ENCODE peak calls at places on chromosomes 7 and 10, in five cellular contexts. H, J, C, G and R are unnamed samples.

GRCh38 chr10:88893611-88894010 is 13.6 kb downstream of the STAMBPL1 start:
- DNase-seq in H (no peak), G (no peak), C (peak), J (no peak), R (no peak)

GRCh38 chr7:14850039-14850438 is 52.5 kb downstream of the DGKB start:
- DNase-seq in J (no peak), G (no peak), H (no peak), C (peak), R (no peak)

GRCh38 chr7:156848979-156849378 is 44.0 kb downstream of the LMBR1 start:
- DNase-seq in H (no peak), G (no peak), C (no peak), J (no peak), R (no peak)

GRCh38 chr7:137539111-137539715 is 195.7 kb upstream of the PTN start:
- DNase-seq in G (no peak), J (no peak), H (no peak), C (peak), R (no peak)

GRCh38 chr7:40757097-40757496 is 622.3 kb downstream of the SUGCT start:
- DNase-seq in C (no peak), G (no peak), J (no peak), H (no peak), R (no peak)

GRCh38 chr7:4042402-4042801 is 639.7 kb upstream of the FOXK1 start:
- DNase-seq in J (no peak), H (no peak), C (no peak), G (no peak), R (peak)

GRCh38 chr10:69745698-69746097 is 56.0 kb upstream of the COL13A1 start:
- DNase-seq in G (no peak), J (no peak), H (no peak), C (no peak), R (no peak)

GRCh38 chr7:30687604-30688003 is 5.3 kb upstream of the CRHR2 start:
- DNase-seq in C (no peak), J (no peak), H (no peak), G (no peak), R (no peak)

GRCh38 chr7:116499168-116500070 is at the start of gene CAV2:
- DNase-seq in J (peak), G (peak), H (peak), C (peak), R (peak)

GRCh38 chr10:131111007-131111406 is 200.5 kb downstream of the TCERG1L start:
- DNase-seq in J (no peak), G (no peak), C (no peak), H (no peak), R (no peak)

GRCh38 chr10:15539262-15539661 is 168.2 kb upstream of the FAM171A1 start:
- DNase-seq in J (no peak), G (no peak), C (no peak), H (no peak), R (no peak)

GRCh38 chr7:92614586-92615237 is 24.5 kb upstream of the FAM133B start:
- DNase-seq in C (peak), G (no peak), J (no peak), H (no peak), R (no peak)

GRCh38 chr10:93420091-93420490 is 62.0 kb downstream of the MYOF start:
- DNase-seq in C (peak), J (no peak), G (no peak), H (no peak), R (no peak)

GRCh38 chr7:47389923-47390630 is 191.8 kb downstream of the TNS3 start:
- DNase-seq in H (peak), J (no peak), C (no peak), G (no peak), R (no peak)

GRCh38 chr10:92714152-92714836 is 24.5 kb downstream of the HHEX start:
- DNase-seq in J (no peak), H (no peak), C (no peak), G (no peak), R (no peak)

GRCh38 chr10:32417906-32418547 is 27.9 kb upstream of the CCDC7 start:
- DNase-seq in C (peak), J (no peak), H (no peak), G (no peak), R (no peak)

GRCh38 chr10:79344502-79345195 is 2.6 kb upstream of the PPIF start:
- DNase-seq in H (peak), J (no peak), G (no peak), C (no peak), R (no peak)

GRCh38 chr7:106721816-106722785 is 61.1 kb upstream of the CCDC71L start:
- DNase-seq in H (no peak), J (no peak), G (no peak), C (peak), R (no peak)

GRCh38 chr10:120186506-120186905 is 270.5 kb upstream of the PLPP4 start:
- DNase-seq in G (no peak), J (no peak), H (no peak), C (no peak), R (no peak)

GRCh38 chr7:139748936-139749335 is 28.9 kb downstream of the HIPK2 start:
- DNase-seq in J (no peak), G (no peak), C (no peak), H (no peak), R (no peak)

GRCh38 chr7:46544396-46545008 is 623.4 kb upstream of the IGFBP3 start:
- DNase-seq in H (no peak), C (peak), G (no peak), J (no peak), R (no peak)

GRCh38 chr7:150481207-150481920 is 30.9 kb downstream of the GIMAP8 start:
- DNase-seq in C (no peak), H (no peak), G (no peak), J (no peak), R (no peak)

GRCh38 chr10:63376560-63377304 is 89.0 kb downstream of the JMJD1C start:
- DNase-seq in J (no peak), H (no peak), G (no peak), C (peak), R (no peak)

GRCh38 chr10:49274886-49275285 is 24.1 kb upstream of the C10orf71 start:
- DNase-seq in H (peak), C (no peak), G (no peak), J (no peak), R (no peak)

GRCh38 chr7:102432476-102433318 is 678 bp upstream of the ORAI2 start:
- DNase-seq in J (no peak), G (no peak), H (no peak), C (no peak), R (no peak)

GRCh38 chr7:120337308-120337907 is 64.4 kb downstream of the KCND2 start:
- DNase-seq in J (peak), C (peak), H (no peak), G (no peak), R (no peak)

GRCh38 chr10:99527526-99528255 is 5.1 kb upstream of the NKX2-3 start:
- DNase-seq in H (no peak), G (no peak), C (no peak), J (no peak), R (no peak)

GRCh38 chr7:80151274-80151665 is 16.6 kb downstream of the GNAI1 start:
- DNase-seq in H (no peak), G (no peak), C (peak), J (no peak), R (no peak)

GRCh38 chr7:151934584-151934983 is 21.7 kb upstream of the GALNTL5 start:
- DNase-seq in G (no peak), H (no peak), C (no peak), J (no peak), R (no peak)

GRCh38 chr7:124856299-124856888 is 73.2 kb downstream of the POT1 start:
- DNase-seq in C (peak), G (no peak), J (no peak), H (no peak), R (no peak)

GRCh38 chr7:55019691-55020480 is 1.1 kb downstream of the EGFR start:
- DNase-seq in H (peak), J (peak), G (no peak), C (no peak), R (peak)

DNA sequence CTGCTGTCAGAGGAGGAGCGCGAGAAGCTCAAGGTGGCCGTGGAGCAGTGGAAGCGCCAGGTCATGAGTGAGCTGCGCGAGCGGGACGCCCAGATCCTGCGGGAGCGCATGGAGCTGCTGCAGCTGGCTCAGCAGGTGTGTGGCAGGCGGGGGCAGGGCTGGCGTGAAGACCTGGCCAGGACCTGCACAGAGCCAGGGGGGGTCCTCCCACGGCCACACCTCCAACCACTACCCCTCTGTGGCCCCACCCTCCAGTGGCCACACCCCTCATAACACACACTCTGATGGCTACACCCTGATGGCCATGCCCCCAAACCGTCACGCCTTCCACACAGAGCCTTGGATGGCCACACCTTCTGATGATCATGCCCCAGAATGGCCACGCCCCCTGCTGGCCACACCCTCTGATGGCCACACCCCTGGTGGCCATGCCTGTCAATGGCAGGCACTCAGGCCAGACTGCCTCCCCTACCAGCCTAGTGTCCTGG is 23.4 kb upstream of the DPYSL4 start:
- DNase-seq in J (peak), C (no peak), H (no peak), G (no peak), R (peak)
- TF ChIP-seq CTCF in J (peak), C (no peak), H (no peak), G (no peak), R (peak)

DNA sequence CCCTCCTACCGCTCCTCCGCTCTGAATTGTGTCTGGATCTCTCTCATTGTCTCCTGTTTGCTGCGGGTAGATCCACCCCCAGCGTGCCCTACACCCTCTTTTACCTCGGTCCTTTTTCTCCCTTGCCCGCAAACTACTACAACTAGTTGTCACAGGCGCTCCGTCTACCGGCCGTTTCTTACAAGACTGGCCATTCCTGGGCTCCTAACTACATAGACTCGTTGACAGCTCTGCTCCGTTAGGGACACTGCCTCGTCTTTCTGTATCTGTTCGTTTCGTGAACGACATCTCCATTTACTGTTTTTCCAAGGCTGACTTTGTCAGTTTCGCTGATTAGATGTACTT is 793 bp downstream of the TAF3 start:
- DNase-seq in H (no peak), J (peak), C (peak), G (no peak), R (peak)
- TF ChIP-seq CTCF in H (no peak), J (no peak), C (peak), G (no peak), R (no peak)

GRCh38 chr10:113953505-113954272 is 90.0 kb upstream of the ADRB1 start:
- DNase-seq in C (no peak), H (no peak), J (no peak), G (no peak), R (no peak)
- TF ChIP-seq CTCF in C (peak), H (no peak), J (no peak), G (no peak), R (no peak)

GRCh38 chr7:128841961-128842673 is 11.9 kb downstream of the FLNC start:
- DNase-seq in H (no peak), G (no peak), J (peak), C (peak), R (peak)
- TF ChIP-seq CTCF in H (no peak), G (peak), J (peak), C (peak), R (peak)

DNA sequence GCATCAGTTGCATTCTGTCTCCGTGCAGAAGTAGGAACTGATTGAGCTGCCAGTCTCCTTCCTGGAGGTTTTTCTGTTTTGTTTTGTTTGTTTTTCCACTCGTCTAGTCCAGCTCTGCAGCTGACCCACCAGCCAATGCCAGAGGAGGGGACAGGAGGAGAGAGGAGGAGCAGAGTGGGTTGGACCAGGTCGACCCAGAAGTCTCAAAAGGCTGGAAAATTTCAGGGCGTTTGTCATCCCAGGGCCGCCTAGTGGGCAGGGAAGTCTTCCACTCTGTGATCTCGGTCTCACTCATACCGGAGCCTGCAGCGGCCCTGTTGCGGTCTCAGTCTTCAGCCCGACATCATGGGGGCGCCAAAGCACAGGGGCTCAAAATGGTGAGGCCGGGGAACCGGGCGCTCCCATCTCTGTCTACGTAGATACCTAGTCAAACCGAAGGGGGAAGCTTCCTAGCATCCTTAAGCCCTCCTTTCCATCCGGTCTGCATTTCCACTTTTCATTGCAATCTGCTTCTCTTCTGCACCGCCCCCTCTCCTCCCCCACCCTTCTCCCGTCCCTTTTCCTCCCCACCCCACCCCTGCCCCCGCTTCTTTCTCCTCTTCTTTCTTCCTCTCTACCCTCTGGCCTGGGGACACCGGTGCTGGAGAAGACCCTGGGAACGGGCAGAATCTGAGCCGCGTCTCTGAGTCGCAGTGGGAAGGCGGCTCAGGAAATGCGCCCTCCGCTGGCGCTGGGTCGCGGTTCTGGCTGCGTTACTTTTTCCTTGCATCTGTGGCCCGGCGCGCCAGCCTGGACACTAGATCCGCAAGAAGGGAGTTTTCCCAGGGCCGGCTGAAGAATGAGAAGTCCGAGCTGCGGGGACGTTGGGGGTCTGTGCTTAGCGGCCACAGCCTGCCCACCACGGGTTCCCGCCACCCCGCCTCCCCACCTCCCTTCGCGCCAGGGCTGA is 16.2 kb upstream of the PAX2 start:
- DNase-seq in H (no peak), J (peak), C (peak), G (no peak), R (peak)
- TF ChIP-seq CTCF in H (no peak), J (peak), C (peak), G (no peak), R (peak)